ENCODE peak calls at places on chromosomes 5 and 9, in nine cellular contexts. One of them, this sample, is unnamed. For H3K4me1, the result is how much of the 10 kb centered on the place peaks cover.

GRCh38 chr9:127865645-127866464 is 11.4 kb upstream of the ENG start:
- DNase-seq in effector memory CD4-positive, alpha-beta T cell: no peak
- DNase-seq in IMR-90: no peak
- DNase-seq in tibial artery: no peak
- DNase-seq in aorta: no peak
- DNase-seq in PC-3: no peak
- DNase-seq in MM.1S: no peak
- DNase-seq in colonic mucosa: no peak
- DNase-seq in right atrium auricular region: no peak
- DNase-seq in this sample: no peak

GRCh38 chr5:52727001-52727400 is 60.7 kb upstream of the ITGA1 start:
- DNase-seq in right atrium auricular region: no peak
- DNase-seq in colonic mucosa: no peak
- DNase-seq in MM.1S: no peak
- DNase-seq in IMR-90: no peak
- DNase-seq in effector memory CD4-positive, alpha-beta T cell: no peak
- DNase-seq in aorta: no peak
- DNase-seq in PC-3: no peak
- DNase-seq in tibial artery: no peak
- DNase-seq in this sample: no peak

GRCh38 chr5:775960-776861 is 8.3 kb downstream of the ZDHHC11B start:
- DNase-seq in colonic mucosa: peak
- DNase-seq in IMR-90: no peak
- DNase-seq in effector memory CD4-positive, alpha-beta T cell: no peak
- DNase-seq in right atrium auricular region: no peak
- DNase-seq in tibial artery: no peak
- DNase-seq in MM.1S: no peak
- DNase-seq in aorta: peak
- DNase-seq in PC-3: no peak
- DNase-seq in this sample: no peak

GRCh38 chr9:123725389-123725788 is 204.5 kb downstream of the DENND1A start:
- DNase-seq in right atrium auricular region: no peak
- DNase-seq in PC-3: no peak
- DNase-seq in aorta: no peak
- DNase-seq in colonic mucosa: no peak
- DNase-seq in MM.1S: no peak
- DNase-seq in effector memory CD4-positive, alpha-beta T cell: no peak
- DNase-seq in IMR-90: peak
- DNase-seq in tibial artery: no peak
- DNase-seq in this sample: no peak

GRCh38 chr9:82991684-82992083 is 71.3 kb downstream of the RASEF start:
- DNase-seq in colonic mucosa: no peak
- DNase-seq in right atrium auricular region: no peak
- DNase-seq in IMR-90: no peak
- DNase-seq in PC-3: no peak
- DNase-seq in effector memory CD4-positive, alpha-beta T cell: no peak
- DNase-seq in tibial artery: no peak
- DNase-seq in aorta: no peak
- DNase-seq in MM.1S: no peak
- DNase-seq in this sample: no peak

GRCh38 chr9:129175515-129175824 is 2.6 kb downstream of the IER5L start:
- DNase-seq in aorta: no peak
- DNase-seq in tibial artery: no peak
- DNase-seq in PC-3: peak
- DNase-seq in MM.1S: no peak
- DNase-seq in effector memory CD4-positive, alpha-beta T cell: no peak
- DNase-seq in colonic mucosa: no peak
- DNase-seq in IMR-90: no peak
- DNase-seq in right atrium auricular region: no peak
- DNase-seq in this sample: no peak

GRCh38 chr5:172091956-172092732 is 85.7 kb upstream of the FBXW11 start:
- DNase-seq in effector memory CD4-positive, alpha-beta T cell: no peak
- DNase-seq in IMR-90: no peak
- DNase-seq in right atrium auricular region: no peak
- DNase-seq in MM.1S: no peak
- DNase-seq in PC-3: no peak
- DNase-seq in aorta: no peak
- DNase-seq in tibial artery: no peak
- DNase-seq in colonic mucosa: no peak
- DNase-seq in this sample: no peak

GRCh38 chr9:106356924-106357323 is 506.0 kb upstream of the ZNF462 start:
- DNase-seq in MM.1S: no peak
- DNase-seq in PC-3: no peak
- DNase-seq in right atrium auricular region: no peak
- DNase-seq in tibial artery: no peak
- DNase-seq in colonic mucosa: no peak
- DNase-seq in effector memory CD4-positive, alpha-beta T cell: no peak
- DNase-seq in IMR-90: no peak
- DNase-seq in aorta: no peak
- DNase-seq in this sample: no peak

GRCh38 chr9:93667006-93667405 is 90.6 kb downstream of the PHF2 start:
- DNase-seq in aorta: peak
- DNase-seq in IMR-90: no peak
- DNase-seq in colonic mucosa: no peak
- DNase-seq in right atrium auricular region: no peak
- DNase-seq in MM.1S: no peak
- DNase-seq in effector memory CD4-positive, alpha-beta T cell: no peak
- DNase-seq in PC-3: no peak
- DNase-seq in tibial artery: peak
- DNase-seq in this sample: no peak

GRCh38 chr9:107480386-107480789 is 9.2 kb downstream of the KLF4 start:
- DNase-seq in tibial artery: peak
- DNase-seq in PC-3: peak
- DNase-seq in MM.1S: peak
- DNase-seq in aorta: peak
- DNase-seq in IMR-90: peak
- DNase-seq in colonic mucosa: peak
- DNase-seq in effector memory CD4-positive, alpha-beta T cell: no peak
- DNase-seq in right atrium auricular region: peak
- DNase-seq in this sample: no peak

GRCh38 chr9:30301271-30301963 is 2083.0 kb upstream of the ACO1 start:
- DNase-seq in tibial artery: peak
- DNase-seq in IMR-90: no peak
- DNase-seq in aorta: peak
- DNase-seq in effector memory CD4-positive, alpha-beta T cell: no peak
- DNase-seq in PC-3: no peak
- DNase-seq in colonic mucosa: no peak
- DNase-seq in MM.1S: no peak
- DNase-seq in right atrium auricular region: no peak
- DNase-seq in this sample: no peak

GRCh38 chr5:123690821-123691220 is 178.8 kb downstream of the CSNK1G3 start:
- DNase-seq in aorta: no peak
- DNase-seq in tibial artery: no peak
- DNase-seq in IMR-90: peak
- DNase-seq in right atrium auricular region: no peak
- DNase-seq in colonic mucosa: no peak
- DNase-seq in effector memory CD4-positive, alpha-beta T cell: no peak
- DNase-seq in MM.1S: no peak
- DNase-seq in PC-3: no peak
- DNase-seq in this sample: no peak

GRCh38 chr5:170302729-170303501 is 5.3 kb upstream of the LCP2 start:
- DNase-seq in effector memory CD4-positive, alpha-beta T cell: peak
- DNase-seq in MM.1S: peak
- DNase-seq in right atrium auricular region: no peak
- DNase-seq in colonic mucosa: no peak
- DNase-seq in IMR-90: no peak
- DNase-seq in aorta: peak
- DNase-seq in tibial artery: peak
- DNase-seq in PC-3: no peak
- DNase-seq in this sample: no peak

GRCh38 chr9:16869140-16869903 is 1.1 kb downstream of the BNC2 start:
- DNase-seq in aorta: no peak
- DNase-seq in tibial artery: peak
- DNase-seq in IMR-90: peak
- DNase-seq in PC-3: peak
- DNase-seq in effector memory CD4-positive, alpha-beta T cell: no peak
- DNase-seq in right atrium auricular region: peak
- DNase-seq in MM.1S: no peak
- DNase-seq in colonic mucosa: peak
- DNase-seq in this sample: no peak
- H3K4me3 ChIP-seq in aorta: peak
- H3K4me3 ChIP-seq in tibial artery: peak
- H3K4me3 ChIP-seq in IMR-90: peak
- H3K4me3 ChIP-seq in PC-3: peak
- H3K4me3 ChIP-seq in effector memory CD4-positive, alpha-beta T cell: no peak
- H3K4me3 ChIP-seq in right atrium auricular region: peak
- H3K4me3 ChIP-seq in MM.1S: peak
- H3K4me3 ChIP-seq in colonic mucosa: peak
- H3K4me3 ChIP-seq in this sample: peak

DNA sequence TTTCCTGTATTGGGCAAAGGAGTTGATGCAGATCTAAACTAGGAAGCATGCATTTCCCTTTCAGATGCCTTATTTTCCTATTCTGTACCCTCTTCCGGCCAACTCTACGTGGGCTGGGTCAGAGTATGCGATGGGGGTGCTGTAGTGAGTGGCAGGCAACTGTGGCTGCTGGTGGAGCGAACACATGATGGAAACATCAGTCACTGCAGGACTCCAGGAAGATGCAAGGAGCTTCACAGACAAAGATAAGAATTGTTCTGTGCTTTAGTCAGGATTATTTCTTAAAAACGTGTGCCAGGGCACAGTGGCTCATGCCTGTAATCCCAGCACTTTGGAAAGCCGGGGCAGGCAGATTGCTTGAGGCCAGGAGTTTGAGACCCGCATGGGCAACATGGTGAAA is 75.1 kb downstream of the PSAT1 start:
- DNase-seq in aorta: no peak
- DNase-seq in effector memory CD4-positive, alpha-beta T cell: no peak
- DNase-seq in PC-3: no peak
- DNase-seq in MM.1S: no peak
- DNase-seq in tibial artery: no peak
- DNase-seq in colonic mucosa: no peak
- DNase-seq in right atrium auricular region: no peak
- DNase-seq in IMR-90: no peak
- DNase-seq in this sample: no peak
- H3K4me1 ChIP-seq in aorta: under half
- H3K4me1 ChIP-seq in effector memory CD4-positive, alpha-beta T cell: under half
- H3K4me1 ChIP-seq in PC-3: under half
- H3K4me1 ChIP-seq in MM.1S: under half
- H3K4me1 ChIP-seq in tibial artery: under half
- H3K4me1 ChIP-seq in colonic mucosa: under half
- H3K4me1 ChIP-seq in right atrium auricular region: under half
- H3K4me1 ChIP-seq in IMR-90: under half
- H3K4me1 ChIP-seq in this sample: under half

GRCh38 chr5:14251733-14252132 is 108.6 kb downstream of the TRIO start:
- DNase-seq in colonic mucosa: no peak
- DNase-seq in tibial artery: no peak
- DNase-seq in aorta: no peak
- DNase-seq in effector memory CD4-positive, alpha-beta T cell: no peak
- DNase-seq in IMR-90: no peak
- DNase-seq in right atrium auricular region: no peak
- DNase-seq in MM.1S: no peak
- DNase-seq in PC-3: no peak
- DNase-seq in this sample: no peak

GRCh38 chr5:14247054-14247386 is 103.9 kb downstream of the TRIO start:
- DNase-seq in right atrium auricular region: no peak
- DNase-seq in aorta: no peak
- DNase-seq in PC-3: no peak
- DNase-seq in IMR-90: no peak
- DNase-seq in colonic mucosa: no peak
- DNase-seq in tibial artery: no peak
- DNase-seq in MM.1S: no peak
- DNase-seq in effector memory CD4-positive, alpha-beta T cell: no peak
- DNase-seq in this sample: no peak

GRCh38 chr5:14250094-14250777 is 107.1 kb downstream of the TRIO start:
- DNase-seq in PC-3: no peak
- DNase-seq in colonic mucosa: peak
- DNase-seq in right atrium auricular region: peak
- DNase-seq in effector memory CD4-positive, alpha-beta T cell: no peak
- DNase-seq in MM.1S: no peak
- DNase-seq in tibial artery: peak
- DNase-seq in aorta: peak
- DNase-seq in IMR-90: peak
- DNase-seq in this sample: no peak

GRCh38 chr5:14250778-14251711 is 107.9 kb downstream of the TRIO start:
- DNase-seq in MM.1S: no peak
- DNase-seq in PC-3: no peak
- DNase-seq in IMR-90: no peak
- DNase-seq in tibial artery: no peak
- DNase-seq in right atrium auricular region: no peak
- DNase-seq in effector memory CD4-positive, alpha-beta T cell: no peak
- DNase-seq in colonic mucosa: no peak
- DNase-seq in aorta: no peak
- DNase-seq in this sample: no peak

DNA sequence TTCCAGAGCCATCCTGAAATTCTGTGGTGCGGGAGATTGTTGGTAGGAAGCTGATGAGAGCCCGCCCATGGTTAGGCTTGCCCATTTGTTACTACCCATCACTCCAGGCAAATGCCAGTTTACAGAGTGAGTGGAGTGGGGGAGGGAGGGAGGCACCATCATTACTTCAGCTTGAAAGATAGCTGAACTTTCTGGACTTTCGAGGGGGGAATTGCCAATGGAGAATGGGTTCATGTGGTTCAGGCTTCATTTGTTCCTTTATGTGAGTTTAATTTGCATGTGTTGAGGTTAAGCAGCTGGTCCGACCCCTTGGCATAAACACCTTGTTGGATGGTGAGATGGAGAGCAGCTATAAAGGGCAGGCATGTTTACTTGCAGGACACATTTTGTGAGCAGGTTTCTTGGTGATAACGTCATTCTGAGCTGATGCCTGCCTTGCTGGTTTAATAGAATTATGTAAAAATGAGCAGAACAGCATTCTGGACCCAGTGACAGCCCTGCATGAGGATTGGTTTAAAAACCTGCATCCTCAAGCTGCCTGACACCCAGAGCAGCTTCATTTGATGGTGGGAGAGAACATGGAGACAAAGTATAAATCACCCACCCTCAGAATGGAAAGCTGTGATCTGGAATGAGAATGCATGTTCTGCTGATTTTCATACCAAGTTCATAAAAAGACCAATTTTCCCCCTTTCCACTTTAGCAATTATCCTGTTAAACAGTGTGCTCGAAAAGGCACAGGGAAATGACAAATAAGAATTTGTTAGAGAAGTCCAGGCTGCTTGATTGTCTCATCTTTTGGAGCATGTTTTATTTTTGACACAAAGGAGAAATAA is 106.3 kb downstream of the TRIO start:
- DNase-seq in PC-3: no peak
- DNase-seq in effector memory CD4-positive, alpha-beta T cell: no peak
- DNase-seq in tibial artery: no peak
- DNase-seq in aorta: no peak
- DNase-seq in IMR-90: no peak
- DNase-seq in colonic mucosa: no peak
- DNase-seq in MM.1S: no peak
- DNase-seq in right atrium auricular region: no peak
- DNase-seq in this sample: no peak
- H3K27ac ChIP-seq in PC-3: no peak
- H3K27ac ChIP-seq in effector memory CD4-positive, alpha-beta T cell: no peak
- H3K27ac ChIP-seq in tibial artery: no peak
- H3K27ac ChIP-seq in aorta: no peak
- H3K27ac ChIP-seq in IMR-90: no peak
- H3K27ac ChIP-seq in colonic mucosa: no peak
- H3K27ac ChIP-seq in MM.1S: no peak
- H3K27ac ChIP-seq in right atrium auricular region: no peak
- H3K27ac ChIP-seq in this sample: no peak

DNA sequence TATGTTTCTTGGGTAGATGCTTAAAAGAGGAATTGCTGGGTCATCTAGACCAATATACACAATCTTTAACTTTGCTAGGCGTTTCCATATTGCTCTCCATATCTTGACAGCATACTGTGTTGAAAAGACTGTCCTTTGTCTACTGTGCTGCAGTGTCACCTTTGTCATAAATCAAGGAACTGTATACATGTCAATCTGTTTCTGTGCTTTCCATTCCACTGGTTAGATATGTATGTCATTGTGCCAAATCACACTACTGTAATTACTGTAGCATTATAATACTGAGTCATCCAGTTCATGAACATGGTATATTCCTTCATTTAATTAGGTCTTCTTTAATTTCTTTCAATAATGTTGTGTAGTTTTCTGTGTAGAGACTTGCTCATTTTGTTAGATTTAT is 149.7 kb upstream of the RASGRF2 start:
- DNase-seq in colonic mucosa: no peak
- DNase-seq in effector memory CD4-positive, alpha-beta T cell: no peak
- DNase-seq in IMR-90: no peak
- DNase-seq in right atrium auricular region: no peak
- DNase-seq in MM.1S: no peak
- DNase-seq in tibial artery: no peak
- DNase-seq in aorta: no peak
- DNase-seq in PC-3: no peak
- DNase-seq in this sample: no peak
- H3K4me3 ChIP-seq in colonic mucosa: no peak
- H3K4me3 ChIP-seq in effector memory CD4-positive, alpha-beta T cell: no peak
- H3K4me3 ChIP-seq in IMR-90: no peak
- H3K4me3 ChIP-seq in right atrium auricular region: no peak
- H3K4me3 ChIP-seq in MM.1S: no peak
- H3K4me3 ChIP-seq in tibial artery: no peak
- H3K4me3 ChIP-seq in aorta: no peak
- H3K4me3 ChIP-seq in PC-3: no peak
- H3K4me3 ChIP-seq in this sample: no peak

This sample was measured in iPS DF 6.9.